ENCODE peak calls at places on chromosomes 5 and 9, in six cellular contexts. One of them, this sample, is unnamed.
A peak's percentile ranks its signal among the peaks of the same experiment; 100 is the strongest.

GRCh38 chr5:39340486-39340885 is 23.8 kb downstream of the C9 start:
- DNase-seq in body of pancreas: no peak
- DNase-seq in adrenal gland: no peak
- DNase-seq in psoas muscle: no peak
- DNase-seq in effector memory CD4-positive, alpha-beta T cell: no peak
- DNase-seq in CD8-positive, alpha-beta T cell: no peak
- DNase-seq in this sample: no peak

GRCh38 chr5:55758714-55759113 is 20.9 kb downstream of the DDX4 start:
- DNase-seq in body of pancreas: peak; percentile 21
- DNase-seq in CD8-positive, alpha-beta T cell: no peak
- DNase-seq in adrenal gland: no peak
- DNase-seq in psoas muscle: no peak
- DNase-seq in effector memory CD4-positive, alpha-beta T cell: no peak
- DNase-seq in this sample: no peak

GRCh38 chr9:36263662-36264061 is 5.4 kb upstream of the GNE start:
- DNase-seq in effector memory CD4-positive, alpha-beta T cell: no peak
- DNase-seq in psoas muscle: no peak
- DNase-seq in adrenal gland: no peak
- DNase-seq in CD8-positive, alpha-beta T cell: no peak
- DNase-seq in body of pancreas: no peak
- DNase-seq in this sample: no peak

GRCh38 chr5:86570427-86571083 is 47.2 kb upstream of the COX7C start:
- DNase-seq in effector memory CD4-positive, alpha-beta T cell: no peak
- DNase-seq in psoas muscle: peak; percentile 49
- DNase-seq in adrenal gland: no peak
- DNase-seq in CD8-positive, alpha-beta T cell: no peak
- DNase-seq in body of pancreas: no peak
- DNase-seq in this sample: no peak

GRCh38 chr9:8760000-8760767 is 960.6 kb upstream of the DMAC1 start:
- DNase-seq in adrenal gland: no peak
- DNase-seq in effector memory CD4-positive, alpha-beta T cell: no peak
- DNase-seq in body of pancreas: no peak
- DNase-seq in CD8-positive, alpha-beta T cell: no peak
- DNase-seq in psoas muscle: no peak
- DNase-seq in this sample: no peak

GRCh38 chr5:160956011-160956410 is 104.0 kb upstream of the ATP10B start:
- DNase-seq in psoas muscle: no peak
- DNase-seq in body of pancreas: no peak
- DNase-seq in CD8-positive, alpha-beta T cell: no peak
- DNase-seq in effector memory CD4-positive, alpha-beta T cell: no peak
- DNase-seq in adrenal gland: no peak
- DNase-seq in this sample: no peak

GRCh38 chr5:16578474-16578883 is 38.3 kb downstream of the RETREG1 start:
- DNase-seq in effector memory CD4-positive, alpha-beta T cell: no peak
- DNase-seq in adrenal gland: no peak
- DNase-seq in psoas muscle: no peak
- DNase-seq in body of pancreas: no peak
- DNase-seq in CD8-positive, alpha-beta T cell: no peak
- DNase-seq in this sample: no peak

GRCh38 chr9:126461029-126461428 is 134.4 kb downstream of the MVB12B start:
- DNase-seq in CD8-positive, alpha-beta T cell: no peak
- DNase-seq in effector memory CD4-positive, alpha-beta T cell: no peak
- DNase-seq in body of pancreas: no peak
- DNase-seq in psoas muscle: no peak
- DNase-seq in adrenal gland: no peak
- DNase-seq in this sample: no peak

GRCh38 chr5:113043491-113043931 is 66.9 kb downstream of the DCP2 start:
- DNase-seq in body of pancreas: peak; percentile 43
- DNase-seq in adrenal gland: no peak
- DNase-seq in CD8-positive, alpha-beta T cell: peak; percentile 71
- DNase-seq in effector memory CD4-positive, alpha-beta T cell: no peak
- DNase-seq in psoas muscle: peak; percentile 59
- DNase-seq in this sample: peak; percentile 70

GRCh38 chr5:42400474-42400873 is 22.8 kb upstream of the GHR start:
- DNase-seq in effector memory CD4-positive, alpha-beta T cell: no peak
- DNase-seq in body of pancreas: no peak
- DNase-seq in psoas muscle: no peak
- DNase-seq in CD8-positive, alpha-beta T cell: no peak
- DNase-seq in adrenal gland: no peak
- DNase-seq in this sample: no peak

GRCh38 chr9:128435611-128436010 is 15.0 kb downstream of the CERCAM start:
- DNase-seq in body of pancreas: no peak
- DNase-seq in psoas muscle: no peak
- DNase-seq in adrenal gland: no peak
- DNase-seq in effector memory CD4-positive, alpha-beta T cell: no peak
- DNase-seq in CD8-positive, alpha-beta T cell: no peak
- DNase-seq in this sample: no peak

GRCh38 chr5:152405145-152405544 is at the start of gene NMUR2:
- DNase-seq in psoas muscle: peak; percentile 21
- DNase-seq in CD8-positive, alpha-beta T cell: no peak
- DNase-seq in effector memory CD4-positive, alpha-beta T cell: no peak
- DNase-seq in body of pancreas: no peak
- DNase-seq in adrenal gland: no peak
- DNase-seq in this sample: no peak

DNA sequence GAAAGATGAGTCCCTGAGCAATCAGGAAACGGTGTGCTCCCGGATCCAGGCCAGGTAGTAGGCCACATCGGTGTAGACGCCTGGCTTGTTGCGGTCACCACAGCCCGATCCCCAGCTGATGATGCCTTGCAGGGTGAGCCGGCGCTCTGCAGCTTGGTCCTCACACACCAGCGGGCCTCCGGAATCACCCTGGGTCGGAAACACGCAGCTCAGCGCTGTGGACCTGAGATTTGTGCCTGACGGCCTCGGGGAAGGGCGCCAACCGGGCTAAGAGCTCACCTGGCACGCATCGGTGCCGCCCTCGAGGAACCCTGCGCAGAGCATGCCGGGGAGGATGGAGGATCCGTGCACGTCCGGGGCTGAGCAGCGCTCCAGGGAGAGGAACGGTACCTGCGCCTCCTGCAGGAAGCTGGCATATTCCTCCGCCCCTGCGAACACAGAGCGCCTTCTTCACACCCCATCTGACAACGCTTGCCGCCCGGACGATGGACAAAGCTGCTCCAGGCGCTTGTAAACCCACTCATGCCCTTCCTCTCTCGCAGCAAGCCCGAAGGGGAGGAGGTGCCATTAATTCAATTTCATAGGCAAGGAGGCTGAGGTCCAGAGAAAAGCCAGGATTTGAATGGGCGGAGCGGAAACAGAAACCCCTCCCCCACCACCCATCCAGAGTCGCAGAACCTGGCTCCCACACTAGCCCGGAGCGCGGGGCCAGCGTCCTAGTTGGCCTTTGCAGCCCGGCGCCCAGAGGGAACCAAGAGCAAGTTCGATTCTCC is 2.0 kb upstream of the PFN3 start:
- DNase-seq in psoas muscle: no peak
- DNase-seq in CD8-positive, alpha-beta T cell: peak; percentile 81
- DNase-seq in effector memory CD4-positive, alpha-beta T cell: peak; percentile 44
- DNase-seq in adrenal gland: peak; percentile 55
- DNase-seq in body of pancreas: peak; percentile 84
- DNase-seq in this sample: no peak
- H3K4me3 ChIP-seq in psoas muscle: peak overlapping the region; percentile 22
- H3K4me3 ChIP-seq in CD8-positive, alpha-beta T cell: peak overlapping the region; percentile 72
- H3K4me3 ChIP-seq in effector memory CD4-positive, alpha-beta T cell: peak overlapping the region; percentile 41
- H3K4me3 ChIP-seq in adrenal gland: no peak overlapping the region
- H3K4me3 ChIP-seq in body of pancreas: no peak overlapping the region
- H3K4me3 ChIP-seq in this sample: no peak overlapping the region

DNA sequence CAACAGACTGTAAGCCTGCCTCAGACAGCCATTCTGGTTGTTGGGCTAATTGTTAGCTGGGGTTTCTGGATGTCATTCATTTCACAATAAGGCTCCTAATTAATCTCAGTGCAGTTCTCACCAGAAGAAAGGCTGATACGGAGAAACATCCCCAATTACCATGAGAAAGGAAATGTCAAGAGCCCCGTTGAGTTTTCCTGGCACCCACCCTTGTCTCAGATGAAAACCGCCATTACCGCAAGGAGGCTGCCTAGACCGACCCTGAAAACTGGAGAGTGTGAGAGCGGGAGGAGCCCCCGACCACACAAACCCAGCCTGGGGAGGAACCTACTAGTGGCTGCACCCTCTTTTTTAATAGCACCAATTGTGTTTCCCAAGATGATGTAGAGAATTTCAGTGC is 76.0 kb downstream of the MAP1B start:
- DNase-seq in CD8-positive, alpha-beta T cell: no peak
- DNase-seq in effector memory CD4-positive, alpha-beta T cell: no peak
- DNase-seq in psoas muscle: no peak
- DNase-seq in body of pancreas: no peak
- DNase-seq in adrenal gland: no peak
- DNase-seq in this sample: no peak
- H3K4me3 ChIP-seq in CD8-positive, alpha-beta T cell: no peak overlapping the region
- H3K4me3 ChIP-seq in effector memory CD4-positive, alpha-beta T cell: no peak overlapping the region
- H3K4me3 ChIP-seq in psoas muscle: no peak overlapping the region
- H3K4me3 ChIP-seq in body of pancreas: no peak overlapping the region
- H3K4me3 ChIP-seq in adrenal gland: no peak overlapping the region
- H3K4me3 ChIP-seq in this sample: no peak overlapping the region

GRCh38 chr5:75034137-75034739 is 18.1 kb downstream of the GCNT4 start:
- DNase-seq in CD8-positive, alpha-beta T cell: peak; percentile 79
- DNase-seq in effector memory CD4-positive, alpha-beta T cell: no peak
- DNase-seq in adrenal gland: no peak
- DNase-seq in body of pancreas: no peak
- DNase-seq in psoas muscle: no peak
- DNase-seq in this sample: no peak

GRCh38 chr5:75042511-75042910 is 9.8 kb downstream of the GCNT4 start:
- DNase-seq in CD8-positive, alpha-beta T cell: no peak
- DNase-seq in effector memory CD4-positive, alpha-beta T cell: no peak
- DNase-seq in adrenal gland: no peak
- DNase-seq in body of pancreas: no peak
- DNase-seq in psoas muscle: no peak
- DNase-seq in this sample: no peak

GRCh38 chr5:75040973-75041372 is 11.4 kb downstream of the GCNT4 start:
- DNase-seq in psoas muscle: no peak
- DNase-seq in effector memory CD4-positive, alpha-beta T cell: no peak
- DNase-seq in adrenal gland: no peak
- DNase-seq in body of pancreas: no peak
- DNase-seq in CD8-positive, alpha-beta T cell: no peak
- DNase-seq in this sample: no peak

GRCh38 chr5:75031366-75031765 is 21.0 kb downstream of the GCNT4 start:
- DNase-seq in CD8-positive, alpha-beta T cell: no peak
- DNase-seq in psoas muscle: no peak
- DNase-seq in effector memory CD4-positive, alpha-beta T cell: no peak
- DNase-seq in body of pancreas: no peak
- DNase-seq in adrenal gland: no peak
- DNase-seq in this sample: no peak

GRCh38 chr5:75037106-75037505 is 15.3 kb downstream of the GCNT4 start:
- DNase-seq in psoas muscle: no peak
- DNase-seq in adrenal gland: no peak
- DNase-seq in effector memory CD4-positive, alpha-beta T cell: no peak
- DNase-seq in CD8-positive, alpha-beta T cell: no peak
- DNase-seq in body of pancreas: peak; percentile 67
- DNase-seq in this sample: no peak
- H3K4me3 ChIP-seq in psoas muscle: no peak overlapping the region
- H3K4me3 ChIP-seq in adrenal gland: no peak overlapping the region
- H3K4me3 ChIP-seq in effector memory CD4-positive, alpha-beta T cell: no peak overlapping the region
- H3K4me3 ChIP-seq in CD8-positive, alpha-beta T cell: no peak overlapping the region
- H3K4me3 ChIP-seq in body of pancreas: no peak overlapping the region
- H3K4me3 ChIP-seq in this sample: no peak overlapping the region

GRCh38 chr5:95956900-95957293 is 4.8 kb downstream of the ELL2 start:
- DNase-seq in body of pancreas: no peak
- DNase-seq in CD8-positive, alpha-beta T cell: no peak
- DNase-seq in adrenal gland: no peak
- DNase-seq in effector memory CD4-positive, alpha-beta T cell: no peak
- DNase-seq in psoas muscle: no peak
- DNase-seq in this sample: no peak
- H3K4me3 ChIP-seq in body of pancreas: no peak overlapping the region
- H3K4me3 ChIP-seq in CD8-positive, alpha-beta T cell: no peak overlapping the region
- H3K4me3 ChIP-seq in adrenal gland: no peak overlapping the region
- H3K4me3 ChIP-seq in effector memory CD4-positive, alpha-beta T cell: no peak overlapping the region
- H3K4me3 ChIP-seq in psoas muscle: peak overlapping the region; percentile 94
- H3K4me3 ChIP-seq in this sample: no peak overlapping the region

GRCh38 chr5:76626738-76627137 is 3.5 kb upstream of the F2RL2 start:
- DNase-seq in effector memory CD4-positive, alpha-beta T cell: no peak
- DNase-seq in CD8-positive, alpha-beta T cell: no peak
- DNase-seq in body of pancreas: no peak
- DNase-seq in adrenal gland: no peak
- DNase-seq in psoas muscle: no peak
- DNase-seq in this sample: no peak

GRCh38 chr5:76620166-76620565 is 3.0 kb downstream of the F2RL2 start:
- DNase-seq in adrenal gland: no peak
- DNase-seq in psoas muscle: no peak
- DNase-seq in CD8-positive, alpha-beta T cell: no peak
- DNase-seq in effector memory CD4-positive, alpha-beta T cell: no peak
- DNase-seq in body of pancreas: no peak
- DNase-seq in this sample: no peak

GRCh38 chr5:76625087-76625860 is 2.1 kb upstream of the F2RL2 start:
- DNase-seq in CD8-positive, alpha-beta T cell: no peak
- DNase-seq in psoas muscle: no peak
- DNase-seq in body of pancreas: no peak
- DNase-seq in adrenal gland: no peak
- DNase-seq in effector memory CD4-positive, alpha-beta T cell: no peak
- DNase-seq in this sample: no peak

GRCh38 chr5:76622076-76622475 is 1.1 kb downstream of the F2RL2 start:
- DNase-seq in body of pancreas: no peak
- DNase-seq in effector memory CD4-positive, alpha-beta T cell: no peak
- DNase-seq in CD8-positive, alpha-beta T cell: no peak
- DNase-seq in psoas muscle: no peak
- DNase-seq in adrenal gland: no peak
- DNase-seq in this sample: no peak

GRCh38 chr5:76622973-76623596 is at the start of gene F2RL2:
- DNase-seq in adrenal gland: no peak
- DNase-seq in psoas muscle: no peak
- DNase-seq in effector memory CD4-positive, alpha-beta T cell: no peak
- DNase-seq in body of pancreas: peak; percentile 20
- DNase-seq in CD8-positive, alpha-beta T cell: no peak
- DNase-seq in this sample: peak; percentile 29
- H3K4me3 ChIP-seq in adrenal gland: no peak within 1 kb of the TSS
- H3K4me3 ChIP-seq in psoas muscle: no peak within 1 kb of the TSS
- H3K4me3 ChIP-seq in effector memory CD4-positive, alpha-beta T cell: no peak within 1 kb of the TSS
- H3K4me3 ChIP-seq in body of pancreas: no peak within 1 kb of the TSS
- H3K4me3 ChIP-seq in CD8-positive, alpha-beta T cell: no peak within 1 kb of the TSS
- H3K4me3 ChIP-seq in this sample: peak within 1 kb of the TSS; percentile 31

DNA sequence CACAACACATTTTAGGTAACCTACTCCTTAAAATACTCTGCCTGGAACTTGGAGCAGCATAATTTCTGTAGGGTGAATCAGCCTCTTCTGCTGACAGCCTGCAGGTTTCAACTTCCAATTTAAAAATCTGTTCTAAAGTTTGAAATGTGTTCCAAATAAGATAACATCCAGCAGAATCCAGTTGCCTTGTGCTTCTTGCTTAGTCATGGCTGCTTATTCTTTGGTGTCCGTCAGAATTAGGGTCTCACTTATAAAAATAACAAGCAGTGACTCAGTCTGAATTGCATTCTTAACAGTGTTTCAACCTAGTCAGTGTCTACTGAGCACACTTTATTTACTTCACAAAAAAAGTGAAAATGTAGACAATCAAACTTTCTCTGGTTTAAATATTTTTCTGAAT is 3.7 kb downstream of the CDH6 start:
- DNase-seq in body of pancreas: no peak
- DNase-seq in effector memory CD4-positive, alpha-beta T cell: no peak
- DNase-seq in CD8-positive, alpha-beta T cell: no peak
- DNase-seq in psoas muscle: no peak
- DNase-seq in adrenal gland: no peak
- DNase-seq in this sample: no peak
- H3K4me3 ChIP-seq in body of pancreas: no peak overlapping the region
- H3K4me3 ChIP-seq in effector memory CD4-positive, alpha-beta T cell: no peak overlapping the region
- H3K4me3 ChIP-seq in CD8-positive, alpha-beta T cell: no peak overlapping the region
- H3K4me3 ChIP-seq in psoas muscle: no peak overlapping the region
- H3K4me3 ChIP-seq in adrenal gland: no peak overlapping the region
- H3K4me3 ChIP-seq in this sample: no peak overlapping the region